ENCODE peak calls at places on chromosomes 3 and 15, in five cellular contexts. D is right lobe of liver, E is HepG2, X is aorta, R is HCT116. U is an unnamed sample.

GRCh38 chr15:91855241-91855640 is 1.7 kb downstream of the SLCO3A1 start:
- ATAC-seq in D (no peak), E (no peak), X (no peak), R (no peak), U (no peak)

GRCh38 chr3:31234143-31234542 is 298.6 kb upstream of the STT3B start:
- ATAC-seq in D (peak), E (no peak), X (no peak), R (no peak), U (no peak)

GRCh38 chr3:46266598-46266997 is 24.3 kb downstream of the CCR3 start:
- ATAC-seq in D (no peak), E (no peak), X (no peak), R (no peak), U (no peak)

GRCh38 chr15:62209322-62209721 is 44.2 kb upstream of the C2CD4B start:
- ATAC-seq in D (no peak), E (no peak), X (no peak), R (no peak), U (no peak)

GRCh38 chr3:177474652-177475051 is 277.4 kb upstream of the TBL1XR1 start:
- ATAC-seq in D (no peak), E (peak), X (no peak), R (no peak), U (no peak)

GRCh38 chr15:65177901-65178300 is 7.2 kb downstream of the CLPX start:
- ATAC-seq in D (no peak), E (no peak), X (no peak), R (no peak), U (no peak)

GRCh38 chr3:194471863-194472262 is 14.9 kb downstream of the ATP13A3 start:
- ATAC-seq in D (peak), E (peak), X (no peak), R (no peak), U (no peak)

GRCh38 chr3:128281461-128282367 is 128.4 kb downstream of the EEFSEC start:
- ATAC-seq in D (peak), E (no peak), X (no peak), R (no peak), U (no peak)

GRCh38 chr3:52892290-52892624 is 5.1 kb downstream of the STIMATE start:
- ATAC-seq in D (peak), E (no peak), X (peak), R (no peak), U (no peak)

GRCh38 chr3:45118615-45119062 is 27.5 kb downstream of the CDCP1 start:
- ATAC-seq in D (no peak), E (no peak), X (no peak), R (no peak), U (no peak)

GRCh38 chr15:92506506-92506905 is 112.8 kb downstream of the ST8SIA2 start:
- ATAC-seq in D (no peak), E (no peak), X (no peak), R (no peak), U (no peak)

GRCh38 chr3:183350164-183350563 is 78.3 kb downstream of the MCF2L2 start:
- ATAC-seq in D (no peak), E (no peak), X (no peak), R (no peak), U (no peak)

GRCh38 chr3:195162033-195162669 is 108.8 kb downstream of the XXYLT1 start:
- ATAC-seq in D (peak), E (peak), X (peak), R (no peak), U (peak)

GRCh38 chr3:40237892-40238571 is 71.5 kb upstream of the EIF1B start:
- ATAC-seq in D (no peak), E (peak), X (no peak), R (peak), U (no peak)

GRCh38 chr3:114623420-114624046 is 329.7 kb downstream of the TIGIT start:
- ATAC-seq in D (no peak), E (peak), X (no peak), R (peak), U (peak)

GRCh38 chr3:32278714-32279113 is 40.2 kb downstream of the CMTM8 start:
- ATAC-seq in D (no peak), E (no peak), X (no peak), R (no peak), U (no peak)

GRCh38 chr3:38970851-38971638 is 80.7 kb downstream of the SCN11A start:
- ATAC-seq in D (no peak), E (no peak), X (no peak), R (no peak), U (no peak)

GRCh38 chr15:50735156-50735555 is 30.4 kb downstream of the SPPL2A start:
- ATAC-seq in D (no peak), E (no peak), X (no peak), R (no peak), U (no peak)

GRCh38 chr3:193906849-193907410 is 229.0 kb upstream of the HES1 start:
- ATAC-seq in D (no peak), E (no peak), X (no peak), R (no peak), U (no peak)

GRCh38 chr3:183811638-183812037 is 13.7 kb downstream of the MAP6D1 start:
- ATAC-seq in D (no peak), E (no peak), X (no peak), R (no peak), U (no peak)

GRCh38 chr3:146577662-146578061 is 27.5 kb downstream of the PLSCR5 start:
- ATAC-seq in D (peak), E (no peak), X (no peak), R (peak), U (peak)

GRCh38 chr3:50658416-50658815 is 16.3 kb upstream of the DOCK3 start:
- ATAC-seq in D (no peak), E (no peak), X (no peak), R (no peak), U (no peak)

GRCh38 chr15:101135532-101136166 is 116.2 kb downstream of the CHSY1 start:
- ATAC-seq in D (no peak), E (peak), X (no peak), R (no peak), U (no peak)

GRCh38 chr15:64460737-64461576 is 579 bp downstream of the ZNF609 start:
- ATAC-seq in D (peak), E (peak), X (peak), R (peak), U (peak)

GRCh38 chr3:5278666-5279065 is 91.2 kb downstream of the EDEM1 start:
- ATAC-seq in D (no peak), E (no peak), X (no peak), R (no peak), U (no peak)

GRCh38 chr3:53733433-53733832 is 112.8 kb downstream of the CHDH start:
- ATAC-seq in D (no peak), E (no peak), X (no peak), R (no peak), U (no peak)

GRCh38 chr3:16148213-16148612 is 26.3 kb upstream of the GALNT15 start:
- ATAC-seq in D (no peak), E (no peak), X (peak), R (no peak), U (no peak)

GRCh38 chr3:197811343-197811742 is 20.3 kb downstream of the LRCH3 start:
- ATAC-seq in D (no peak), E (no peak), X (peak), R (no peak), U (peak)

GRCh38 chr15:100075284-100075683 is 266.5 kb downstream of the ADAMTS17 start:
- ATAC-seq in D (no peak), E (no peak), X (no peak), R (no peak), U (no peak)

GRCh38 chr15:60729850-60730458 is 251.0 kb upstream of the ICE2 start:
- ATAC-seq in D (peak), E (no peak), X (no peak), R (no peak), U (no peak)

GRCh38 chr15:81338422-81339007 is 14.6 kb upstream of the STARD5 start:
- ATAC-seq in D (no peak), E (no peak), X (peak), R (peak), U (peak)

GRCh38 chr3:49324768-49325167 is 15.1 kb downstream of the USP4 start:
- ATAC-seq in D (no peak), E (no peak), X (no peak), R (no peak), U (no peak)

GRCh38 chr15:94135748-94136147 is 95.6 kb upstream of the MCTP2 start:
- ATAC-seq in D (no peak), E (no peak), X (no peak), R (no peak), U (no peak)

GRCh38 chr3:132135628-132136333 is 101.0 kb upstream of the CPNE4 start:
- ATAC-seq in D (no peak), E (no peak), X (no peak), R (no peak), U (no peak)

GRCh38 chr15:91357011-91357410 is 257.0 kb downstream of the SV2B start:
- ATAC-seq in D (no peak), E (no peak), X (no peak), R (no peak), U (no peak)

GRCh38 chr15:78075490-78076230 is 1.9 kb downstream of the TBC1D2B start:
- ATAC-seq in D (peak), E (peak), X (peak), R (peak), U (peak)

GRCh38 chr3:8573342-8573926 is 71.2 kb downstream of the SSUH2 start:
- ATAC-seq in D (no peak), E (no peak), X (no peak), R (no peak), U (no peak)

DNA sequence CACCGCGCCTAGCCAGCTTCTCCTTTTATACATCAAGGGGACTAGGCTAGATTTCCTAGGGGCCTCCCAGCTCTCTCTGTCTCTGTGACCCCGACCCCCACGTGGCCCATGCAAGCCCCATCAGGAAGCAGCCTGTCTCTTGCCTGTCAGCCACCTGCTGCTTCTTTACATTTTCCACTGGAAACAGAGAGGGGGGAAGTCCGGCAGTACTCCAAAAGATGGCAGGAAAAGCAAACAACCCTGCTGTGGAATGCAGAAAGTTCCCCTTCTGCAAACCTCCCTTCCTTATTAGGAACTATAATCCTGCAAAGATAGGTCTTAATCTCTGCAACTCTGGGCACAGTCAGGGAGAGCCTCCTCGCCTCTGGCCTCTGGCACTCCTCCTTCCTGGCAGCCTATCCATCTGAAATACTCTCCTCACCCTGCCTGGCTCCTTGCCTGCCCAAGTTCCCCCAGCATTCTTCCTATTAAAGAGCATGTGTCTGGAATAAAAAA is 47.4 kb upstream of the HACD2 start:
- ATAC-seq in D (no peak), E (no peak), X (no peak), R (no peak), U (peak)
- H3K4me3 ChIP-seq in D (no peak), E (no peak), X (no peak), R (no peak), U (no peak)

GRCh38 chr3:169658311-169658931 is 5.1 kb downstream of the MECOM start:
- ATAC-seq in D (peak), E (no peak), X (peak), R (no peak), U (no peak)
- H3K4me3 ChIP-seq in D (no peak), E (no peak), X (peak), R (no peak), U (peak)

GRCh38 chr3:182215881-182216280 is 504.2 kb downstream of the SOX2 start:
- ATAC-seq in D (no peak), E (no peak), X (no peak), R (no peak), U (no peak)

GRCh38 chr3:182214406-182214805 is 502.7 kb downstream of the SOX2 start:
- ATAC-seq in D (no peak), E (no peak), X (no peak), R (no peak), U (no peak)

GRCh38 chr3:182220013-182220412 is 508.3 kb downstream of the SOX2 start:
- ATAC-seq in D (no peak), E (no peak), X (no peak), R (no peak), U (no peak)

GRCh38 chr3:182212479-182213076 is 500.9 kb downstream of the SOX2 start:
- ATAC-seq in D (peak), E (peak), X (no peak), R (peak), U (peak)

GRCh38 chr3:182216311-182216970 is 504.7 kb downstream of the SOX2 start:
- ATAC-seq in D (no peak), E (no peak), X (no peak), R (no peak), U (no peak)
- H3K4me3 ChIP-seq in D (no peak), E (no peak), X (no peak), R (no peak), U (no peak)

DNA sequence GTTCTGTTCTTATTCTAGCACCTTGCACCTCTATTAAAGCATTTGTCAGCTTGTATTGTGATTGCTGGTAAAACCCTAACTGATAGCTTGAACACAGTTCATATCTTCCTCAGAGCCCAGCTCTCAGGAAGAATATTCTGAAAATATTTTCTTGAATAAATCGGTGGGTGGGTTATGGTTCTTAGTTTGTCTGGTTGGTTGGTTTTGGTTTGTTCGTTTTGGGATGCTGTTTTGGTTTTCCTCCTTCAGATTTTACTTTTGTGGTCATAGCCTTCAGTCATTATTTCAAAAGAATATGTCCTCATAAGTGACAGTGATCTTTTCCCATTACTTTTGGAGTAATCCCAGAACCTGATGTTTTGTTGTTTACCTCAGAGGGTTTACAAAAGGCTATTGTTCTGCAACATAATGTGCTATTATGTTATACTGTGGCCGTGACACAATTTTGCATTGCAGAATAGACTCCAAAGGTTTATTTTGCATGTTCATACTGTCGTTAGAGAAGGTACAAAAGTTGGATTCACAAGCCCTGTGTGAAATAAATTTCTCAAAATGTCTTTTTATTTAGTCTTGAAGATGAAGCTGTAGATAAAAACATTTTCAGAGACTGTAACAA is 2.7 kb upstream of the TMEM87A start:
- ATAC-seq in D (no peak), E (no peak), X (no peak), R (no peak), U (no peak)
- H3K4me3 ChIP-seq in D (peak), E (peak), X (peak), R (no peak), U (peak)

GRCh38 chr3:72444642-72445223 is 403.5 kb downstream of the SHQ1 start:
- ATAC-seq in D (no peak), E (no peak), X (no peak), R (no peak), U (no peak)
- H3K4me3 ChIP-seq in D (no peak), E (peak), X (no peak), R (no peak), U (no peak)

GRCh38 chr3:11551019-11551418 is 92.7 kb downstream of the VGLL4 start:
- ATAC-seq in D (no peak), E (no peak), X (no peak), R (no peak), U (no peak)

GRCh38 chr3:11546657-11547302 is 96.9 kb downstream of the VGLL4 start:
- ATAC-seq in D (peak), E (no peak), X (no peak), R (no peak), U (no peak)

GRCh38 chr3:11547498-11547897 is 96.2 kb downstream of the VGLL4 start:
- ATAC-seq in D (no peak), E (no peak), X (no peak), R (no peak), U (no peak)

GRCh38 chr3:11548721-11549131 is 95.0 kb downstream of the VGLL4 start:
- ATAC-seq in D (peak), E (no peak), X (no peak), R (peak), U (no peak)

DNA sequence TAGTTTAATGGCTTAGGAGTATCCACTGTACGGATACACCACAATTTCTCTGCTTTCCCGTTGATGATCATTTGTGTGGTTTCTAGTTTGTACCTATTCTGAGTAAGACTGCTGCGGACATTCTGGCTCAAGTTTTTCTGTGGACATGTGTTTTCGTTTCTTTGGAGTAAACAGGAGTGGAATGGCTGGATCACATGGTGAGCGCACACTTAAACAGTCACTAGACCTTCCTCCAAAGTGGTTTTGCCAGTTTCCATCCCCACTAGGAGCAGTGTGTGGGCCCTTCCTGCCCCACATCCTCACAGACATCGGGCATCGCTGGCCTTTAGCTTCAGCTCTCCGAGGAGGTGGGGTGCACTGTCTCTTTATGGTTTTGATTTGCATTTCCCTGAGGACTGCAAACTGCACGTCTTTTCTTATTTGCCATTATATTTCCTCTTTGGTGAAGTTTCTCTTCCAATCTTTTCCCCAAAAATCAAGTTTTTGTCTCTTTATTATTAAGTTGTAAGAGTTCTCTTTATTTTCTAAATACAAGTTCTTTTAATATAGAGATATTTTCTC is 94.1 kb downstream of the VGLL4 start:
- ATAC-seq in D (no peak), E (no peak), X (no peak), R (no peak), U (no peak)
- H3K4me3 ChIP-seq in D (no peak), E (no peak), X (no peak), R (no peak), U (no peak)

GRCh38 chr3:152381881-152382295 is 113.2 kb downstream of the MBNL1 start:
- ATAC-seq in D (peak), E (peak), X (no peak), R (no peak), U (no peak)

GRCh38 chr3:152379415-152380042 is 110.8 kb downstream of the MBNL1 start:
- ATAC-seq in D (no peak), E (no peak), X (no peak), R (no peak), U (no peak)

GRCh38 chr3:152382312-152383135 is 113.8 kb downstream of the MBNL1 start:
- ATAC-seq in D (peak), E (no peak), X (peak), R (no peak), U (no peak)

GRCh38 chr3:152377184-152377570 is 108.4 kb downstream of the MBNL1 start:
- ATAC-seq in D (no peak), E (no peak), X (no peak), R (no peak), U (no peak)

DNA sequence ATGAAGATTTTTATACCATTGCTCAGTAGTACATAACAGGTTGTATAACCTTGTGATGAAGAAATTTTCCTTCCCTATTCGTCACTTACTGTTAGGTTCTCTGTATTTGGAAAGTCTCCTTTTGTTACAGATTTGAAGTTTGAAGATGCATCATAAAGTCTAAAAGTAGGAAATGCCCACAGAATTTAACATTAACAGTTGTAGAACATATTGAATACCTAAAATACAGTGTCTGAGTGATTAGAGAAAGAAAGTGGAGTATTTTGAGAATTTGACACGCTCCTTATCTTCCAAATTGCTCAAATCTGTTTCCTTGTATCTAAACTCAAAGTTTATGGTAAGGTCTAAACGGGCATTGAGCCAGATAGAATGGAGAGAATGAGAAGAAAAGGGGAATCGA is 111.3 kb downstream of the MBNL1 start:
- ATAC-seq in D (no peak), E (no peak), X (no peak), R (no peak), U (no peak)
- H3K4me3 ChIP-seq in D (no peak), E (no peak), X (peak), R (no peak), U (no peak)

GRCh38 chr3:63576826-63577225 is 75.6 kb upstream of the SNTN start:
- ATAC-seq in D (no peak), E (no peak), X (no peak), R (no peak), U (no peak)
- H3K4me3 ChIP-seq in D (no peak), E (no peak), X (no peak), R (no peak), U (no peak)

DNA sequence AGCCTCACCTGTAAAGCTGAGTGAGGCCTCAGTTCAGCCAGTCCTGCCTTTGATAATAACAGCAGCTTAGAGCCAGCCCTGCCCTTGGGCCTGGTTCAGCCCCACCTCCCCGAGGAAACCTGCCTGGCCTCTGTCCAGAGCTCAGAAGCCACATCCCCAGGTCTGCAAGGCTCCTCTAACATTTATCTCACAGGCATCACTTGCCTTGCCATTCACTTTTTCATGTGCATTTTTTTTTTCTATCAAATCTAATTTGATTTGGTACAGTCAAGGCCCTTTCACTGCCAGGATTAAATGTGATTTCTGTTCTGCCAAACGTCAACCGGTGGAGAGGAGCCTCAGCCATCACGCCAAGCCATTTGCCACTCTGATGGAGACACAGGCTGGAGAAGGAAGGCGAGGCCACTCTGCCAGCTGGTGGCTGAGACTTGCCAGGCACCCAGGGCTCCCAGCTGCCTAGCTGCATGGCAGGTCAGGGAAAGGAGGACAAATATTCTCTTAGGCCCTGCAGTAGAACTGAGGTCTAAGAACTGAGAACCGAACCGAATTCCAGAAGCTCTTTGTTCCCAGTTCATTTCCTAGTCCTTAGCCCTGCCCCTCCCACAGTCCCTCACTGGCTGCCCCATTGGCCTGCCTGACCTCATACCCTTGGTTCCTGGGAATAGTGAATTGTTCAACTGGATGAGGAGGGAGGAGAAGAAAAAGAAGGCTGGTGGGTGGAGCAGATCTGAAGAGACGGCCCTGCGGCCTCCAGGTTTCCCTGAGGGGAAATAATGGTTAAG is 76.4 kb downstream of the SPSB4 start:
- ATAC-seq in D (no peak), E (no peak), X (no peak), R (no peak), U (no peak)
- H3K4me3 ChIP-seq in D (no peak), E (no peak), X (no peak), R (no peak), U (no peak)